ENCODE peak calls at places on chromosome 13, in seven cellular contexts. Y is H1, K is trophoblast cell, V is mesendoderm, G is IMR-90, F is H9, U is mesenchymal stem cell. C is an unnamed sample.

GRCh38 chr13:92175330-92175729 is 776.9 kb downstream of the GPC5 start:
- DNase-seq in K (no peak), F (peak), G (peak), V (peak), Y (no peak), U (peak), C (peak)

GRCh38 chr13:78610381-78610883 is 7.1 kb upstream of the POU4F1 start:
- DNase-seq in U (no peak), G (peak), V (no peak), F (no peak), Y (no peak), K (no peak), C (no peak)

GRCh38 chr13:49549289-49549688 is 36.1 kb downstream of the RCBTB1 start:
- DNase-seq in U (no peak), Y (peak), F (peak), K (no peak), V (peak), G (no peak), C (no peak)

GRCh38 chr13:45536224-45536623 is 71.5 kb downstream of the COG3 start:
- DNase-seq in G (no peak), V (no peak), Y (no peak), U (no peak), K (no peak), F (no peak), C (no peak)

GRCh38 chr13:79405831-79406596 is at the start of gene RBM26:
- DNase-seq in F (peak), Y (peak), G (peak), K (peak), U (peak), V (peak), C (peak)

GRCh38 chr13:110018009-110018408 is 231.6 kb upstream of the IRS2 start:
- DNase-seq in G (peak), V (no peak), K (no peak), F (no peak), U (no peak), Y (no peak), C (no peak)

GRCh38 chr13:44117351-44117750 is 237.6 kb downstream of the LACC1 start:
- DNase-seq in F (no peak), V (peak), G (peak), U (peak), Y (no peak), K (no peak), C (no peak)

GRCh38 chr13:58620171-58620570 is 988.6 kb downstream of the PCDH17 start:
- DNase-seq in V (peak), F (no peak), Y (no peak), K (no peak), G (no peak), U (peak), C (no peak)

GRCh38 chr13:51976423-51976822 is 34.8 kb downstream of the ATP7B start:
- DNase-seq in Y (no peak), V (no peak), K (no peak), U (no peak), F (no peak), G (no peak), C (no peak)

GRCh38 chr13:106617561-106617960 is 49.6 kb upstream of the ARGLU1 start:
- DNase-seq in G (peak), V (peak), U (no peak), K (no peak), F (peak), Y (no peak), C (peak)

GRCh38 chr13:98910501-98910951 is 67.3 kb downstream of the DOCK9 start:
- DNase-seq in U (peak), Y (no peak), G (peak), F (no peak), V (peak), K (no peak), C (no peak)

GRCh38 chr13:93534181-93534700 is 307.6 kb downstream of the GPC6 start:
- DNase-seq in K (no peak), Y (no peak), G (no peak), V (no peak), U (peak), F (no peak), C (no peak)

GRCh38 chr13:95641961-95642621 is 2.4 kb downstream of the DZIP1 start:
- DNase-seq in Y (peak), K (no peak), V (peak), U (peak), G (peak), F (peak), C (peak)

GRCh38 chr13:80339841-80340642 is 884 bp downstream of the SPRY2 start:
- DNase-seq in Y (peak), G (peak), K (peak), U (peak), F (no peak), V (peak), C (peak)

GRCh38 chr13:28659611-28659970 is 661 bp downstream of the POMP start:
- DNase-seq in K (no peak), F (no peak), G (peak), U (peak), V (no peak), Y (no peak), C (no peak)

GRCh38 chr13:25085125-25085742 is 10.7 kb upstream of the PABPC3 start:
- DNase-seq in U (peak), G (peak), K (peak), F (peak), V (peak), Y (no peak), C (peak)

GRCh38 chr13:21240586-21240985 is 64.1 kb downstream of the MRPL57 start:
- DNase-seq in K (peak), G (peak), F (no peak), Y (no peak), U (peak), V (peak), C (no peak)
- H2BK5ac ChIP-seq in K (no peak), G (no peak), F (no peak), Y (no peak), U (no peak), V (no peak), C (no peak)

GRCh38 chr13:104043184-104043583 is 977.0 kb upstream of the SLC10A2 start:
- DNase-seq in V (no peak), F (no peak), K (no peak), G (peak), U (peak), Y (no peak), C (no peak)
- H3K23ac ChIP-seq in V (no peak), F (no peak), K (no peak), G (no peak), U (no peak), Y (no peak), C (no peak)

DNA sequence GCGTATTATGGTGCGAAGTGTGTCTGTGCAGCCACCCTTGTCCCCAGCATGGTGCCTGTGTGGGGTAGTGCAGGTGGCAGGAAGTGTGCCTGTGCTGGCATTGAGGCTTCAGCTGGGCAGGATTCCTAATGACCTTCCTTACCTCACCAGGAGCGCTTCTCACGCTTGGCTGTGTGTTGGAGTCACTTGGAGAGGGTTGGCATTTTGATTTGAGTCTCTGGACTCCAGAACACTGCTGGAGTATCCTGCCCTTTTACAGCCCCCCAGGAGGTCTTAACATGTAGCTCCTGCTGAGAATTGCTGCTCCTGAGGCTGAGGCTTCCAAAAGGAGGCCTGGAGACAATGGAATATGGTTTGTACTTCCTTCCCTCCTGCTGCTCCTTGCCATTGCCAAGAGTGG is 87.0 kb downstream of the ARHGEF7 start:
- DNase-seq in G (no peak), F (no peak), U (no peak), V (peak), Y (no peak), K (no peak), C (no peak)
- H3K18ac ChIP-seq in G (no peak), F (no peak), U (peak), V (no peak), Y (no peak), K (no peak), C (no peak)

DNA sequence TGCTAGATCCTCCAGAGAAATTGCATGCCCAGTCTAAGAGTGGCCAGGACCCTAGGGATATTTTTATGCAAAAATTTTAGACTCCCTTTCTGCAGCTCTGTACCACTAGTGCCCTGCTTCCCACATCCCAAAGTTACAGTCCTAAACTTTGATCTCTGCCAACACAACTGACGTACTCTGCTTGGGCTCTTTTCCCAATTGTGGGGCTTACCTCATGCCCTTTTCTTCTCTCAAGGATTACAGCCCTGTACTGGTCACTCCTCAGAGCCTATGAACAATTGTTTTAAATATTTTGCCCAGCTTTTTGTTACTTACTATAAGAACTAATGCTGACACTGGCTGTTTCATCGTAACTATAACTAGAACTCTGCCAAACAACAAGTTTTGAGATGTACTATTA is 57.8 kb upstream of the FBXL3 start:
- DNase-seq in U (no peak), Y (no peak), V (no peak), G (no peak), K (no peak), F (no peak), C (no peak)
- H2BK5ac ChIP-seq in U (no peak), Y (no peak), V (no peak), G (no peak), K (no peak), F (no peak), C (no peak)

DNA sequence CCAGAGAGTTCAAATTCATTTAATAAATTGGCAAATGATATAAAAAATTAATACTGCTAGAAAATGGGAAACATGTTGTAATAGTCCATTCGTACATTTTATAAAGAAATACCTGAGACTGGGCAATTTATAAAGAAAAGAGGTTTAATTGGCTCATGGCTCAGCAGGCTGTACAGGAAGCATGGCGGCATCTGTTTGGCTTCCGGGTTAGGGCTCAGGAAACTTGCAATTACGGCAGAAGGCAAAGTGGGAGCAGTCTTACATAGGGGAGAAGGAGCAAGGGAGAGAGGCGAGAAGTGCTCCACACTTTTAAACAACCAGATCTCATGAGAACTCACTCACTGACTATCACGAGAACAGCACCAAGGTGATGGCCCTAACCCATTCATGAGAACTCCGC is 512.0 kb downstream of the DACH1 start:
- DNase-seq in F (no peak), U (no peak), K (no peak), Y (no peak), G (no peak), V (no peak), C (no peak)
- H3K23ac ChIP-seq in F (no peak), U (no peak), K (no peak), Y (no peak), G (no peak), V (no peak), C (no peak)

GRCh38 chr13:26718146-26718545 is 42.4 kb downstream of the GPR12 start:
- DNase-seq in U (no peak), G (no peak), K (no peak), V (no peak), F (no peak), Y (no peak), C (no peak)

GRCh38 chr13:26710166-26710565 is 50.4 kb downstream of the GPR12 start:
- DNase-seq in G (no peak), Y (no peak), K (no peak), F (peak), V (peak), U (no peak), C (no peak)

GRCh38 chr13:26716984-26717383 is 43.6 kb downstream of the GPR12 start:
- DNase-seq in G (no peak), K (no peak), U (no peak), V (no peak), Y (no peak), F (no peak), C (no peak)

GRCh38 chr13:26709461-26709860 is 51.1 kb downstream of the GPR12 start:
- DNase-seq in U (no peak), G (no peak), K (no peak), F (no peak), Y (no peak), V (no peak), C (no peak)

DNA sequence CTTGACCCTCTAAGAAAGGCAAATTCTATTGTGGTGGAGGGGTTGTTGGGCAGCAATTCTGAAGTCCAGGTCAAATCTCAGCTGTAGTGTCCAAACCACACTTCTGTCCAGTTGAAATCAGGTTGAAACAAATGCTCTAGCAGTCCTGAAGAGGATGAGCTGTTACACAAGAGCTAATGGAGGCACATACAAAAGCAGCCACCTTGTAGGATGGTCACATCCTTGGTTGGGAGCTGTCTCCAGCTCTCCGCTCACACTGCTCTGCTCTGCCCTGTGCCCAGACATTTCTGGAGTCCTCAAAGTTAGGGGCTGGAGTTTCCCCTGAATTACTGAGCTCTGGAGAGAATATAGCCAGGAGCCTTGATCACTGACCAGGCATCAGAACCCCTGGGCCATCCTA is 47.2 kb downstream of the GPR12 start:
- DNase-seq in F (no peak), Y (no peak), U (no peak), V (no peak), K (no peak), G (no peak), C (no peak)
- H3K18ac ChIP-seq in F (no peak), Y (no peak), U (no peak), V (no peak), K (no peak), G (no peak), C (no peak)

GRCh38 chr13:77466757-77467156 is 68.7 kb upstream of the SCEL start:
- DNase-seq in U (no peak), K (no peak), G (no peak), F (no peak), V (no peak), Y (no peak), C (no peak)
- H2BK5ac ChIP-seq in U (no peak), K (no peak), G (no peak), F (no peak), V (no peak), Y (no peak), C (no peak)

DNA sequence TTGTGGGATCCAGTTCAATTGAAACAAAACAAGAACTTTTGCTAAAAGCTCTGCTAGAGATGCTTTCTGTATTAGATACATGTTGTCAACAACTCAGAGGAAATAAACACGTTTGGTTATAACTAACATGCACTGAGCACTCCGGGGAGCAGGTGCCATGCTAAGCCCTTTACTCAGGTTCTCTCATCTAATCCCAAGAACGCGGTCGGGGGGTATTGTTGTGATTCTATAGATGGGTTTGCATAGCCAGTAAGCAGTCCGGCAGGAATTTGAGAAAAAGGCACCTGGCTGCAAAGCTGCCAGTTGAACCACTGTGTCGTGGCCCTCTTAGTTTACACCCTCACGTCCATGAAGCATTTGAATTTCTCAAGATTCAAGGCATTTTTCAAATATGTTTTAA is 24.3 kb upstream of the SPACA7 start:
- DNase-seq in K (no peak), F (peak), Y (no peak), U (no peak), V (no peak), G (no peak), C (no peak)
- H3K23ac ChIP-seq in K (no peak), F (no peak), Y (no peak), U (no peak), V (no peak), G (no peak), C (no peak)

GRCh38 chr13:100275746-100276145 is 186.9 kb downstream of the PCCA start:
- DNase-seq in V (no peak), G (no peak), Y (no peak), U (no peak), F (no peak), K (no peak), C (no peak)

GRCh38 chr13:100274942-100275506 is 186.1 kb downstream of the PCCA start:
- DNase-seq in G (peak), K (no peak), F (no peak), U (peak), Y (no peak), V (peak), C (no peak)

GRCh38 chr13:100273138-100273537 is 184.2 kb downstream of the PCCA start:
- DNase-seq in F (no peak), Y (no peak), K (no peak), U (no peak), V (no peak), G (no peak), C (no peak)

GRCh38 chr13:100269837-100270236 is 180.9 kb downstream of the PCCA start:
- DNase-seq in F (no peak), Y (no peak), K (no peak), U (peak), V (no peak), G (peak), C (no peak)

GRCh38 chr13:100273576-100273975 is 184.7 kb downstream of the PCCA start:
- DNase-seq in Y (no peak), K (no peak), V (no peak), F (no peak), U (no peak), G (no peak), C (no peak)
- H3K18ac ChIP-seq in Y (no peak), K (no peak), V (no peak), F (no peak), U (no peak), G (no peak), C (no peak)